ENCODE peak calls at places on chromosomes 12 and 14, in eight cellular contexts. F is astrocyte, E is esophagus muscularis mucosa, G is lower lobe of right lung, Z is left ventricle myocardium inferior, D is mammary epithelial cell, C is A549, V is neural progenitor cell. W is an unnamed sample.

GRCh38 chr12:27965966-27966365 is 6.6 kb downstream of the PTHLH start:
- DNase-seq in F (peak; percentile 45), E (no peak), G (no peak), Z (no peak), D (no peak), C (no peak), V (no peak), W (no peak)

GRCh38 chr14:77011226-77011762 is 17.2 kb downstream of the IRF2BPL start:
- DNase-seq in F (no peak), E (no peak), G (no peak), Z (no peak), D (no peak), C (no peak), V (no peak), W (peak; percentile 62)

GRCh38 chr12:19288603-19289244 is 150.6 kb upstream of the AEBP2 start:
- DNase-seq in F (peak; percentile 41), E (no peak), G (no peak), Z (no peak), D (peak; percentile 23), C (peak; percentile 38), V (peak; percentile 37), W (peak; percentile 31)

GRCh38 chr12:111664961-111665865 is 20.5 kb downstream of the BRAP start:
- DNase-seq in F (no peak), E (no peak), G (no peak), Z (no peak), D (no peak), C (no peak), V (no peak), W (no peak)

GRCh38 chr12:53219116-53219955 is 12.3 kb upstream of the ITGB7 start:
- DNase-seq in F (peak; percentile 69), E (no peak), G (peak; percentile 60), Z (peak; percentile 51), D (peak; percentile 47), C (peak; percentile 61), V (no peak), W (no peak)

GRCh38 chr14:53147893-53148292 is 5.2 kb downstream of the DDHD1 start:
- DNase-seq in F (no peak), E (no peak), G (no peak), Z (no peak), D (no peak), C (no peak), V (no peak), W (no peak)

GRCh38 chr14:54603362-54603761 is 36.4 kb downstream of the SAMD4A start:
- DNase-seq in F (peak; percentile 64), E (no peak), G (no peak), Z (no peak), D (peak; percentile 71), C (no peak), V (no peak), W (no peak)

GRCh38 chr12:119153477-119154434 is 25.0 kb upstream of the HSPB8 start:
- DNase-seq in F (no peak), E (no peak), G (peak; percentile 81), Z (peak; percentile 49), D (no peak), C (no peak), V (peak; percentile 98), W (peak; percentile 6)

GRCh38 chr12:130254476-130255276 is 83.0 kb upstream of the PIWIL1 start:
- DNase-seq in F (no peak), E (no peak), G (no peak), Z (no peak), D (no peak), C (no peak), V (peak; percentile 20), W (no peak)

GRCh38 chr14:32201816-32202467 is at the start of gene RNU6-7:
- DNase-seq in F (peak; percentile 18), E (no peak), G (peak; percentile 48), Z (peak; percentile 20), D (peak; percentile 15), C (no peak), V (peak; percentile 66), W (no peak)

GRCh38 chr12:90953956-90954421 is 987 bp downstream of the CCER1 start:
- DNase-seq in F (no peak), E (no peak), G (no peak), Z (no peak), D (no peak), C (no peak), V (peak; percentile 41), W (no peak)

GRCh38 chr12:58896278-58896677 is 24.0 kb downstream of the LRIG3 start:
- DNase-seq in F (no peak), E (no peak), G (no peak), Z (no peak), D (no peak), C (no peak), V (no peak), W (no peak)

GRCh38 chr14:104144911-104145825 is 6.8 kb downstream of the KIF26A start:
- DNase-seq in F (no peak), E (no peak), G (peak; percentile 46), Z (no peak), D (no peak), C (no peak), V (no peak), W (no peak)

GRCh38 chr14:53180272-53181221 is 27.4 kb upstream of the DDHD1 start:
- DNase-seq in F (no peak), E (peak; percentile 55), G (no peak), Z (no peak), D (no peak), C (no peak), V (peak; percentile 91), W (no peak)

GRCh38 chr12:10131101-10131632 is 1.2 kb upstream of the CLEC7A start:
- DNase-seq in F (no peak), E (no peak), G (no peak), Z (no peak), D (no peak), C (no peak), V (no peak), W (no peak)

GRCh38 chr12:18158774-18159557 is 69.0 kb upstream of the RERGL start:
- DNase-seq in F (no peak), E (no peak), G (no peak), Z (no peak), D (peak; percentile 26), C (peak; percentile 13), V (peak; percentile 63), W (peak; percentile 54)

GRCh38 chr14:50084666-50085065 is 31.7 kb downstream of the VCPKMT start:
- DNase-seq in F (no peak), E (no peak), G (no peak), Z (no peak), D (no peak), C (no peak), V (no peak), W (no peak)

GRCh38 chr12:132159555-132160003 is 15.3 kb downstream of the NOC4L start:
- DNase-seq in F (no peak), E (no peak), G (no peak), Z (peak; percentile 8), D (no peak), C (no peak), V (no peak), W (no peak)

GRCh38 chr14:106786697-106787096 is 1260.3 kb downstream of the TMEM121 start:
- DNase-seq in F (no peak), E (no peak), G (no peak), Z (no peak), D (no peak), C (no peak), V (no peak), W (peak; percentile 74)

GRCh38 chr14:92274055-92274454 is 48.9 kb upstream of the SLC24A4 start:
- DNase-seq in F (no peak), E (no peak), G (no peak), Z (no peak), D (no peak), C (no peak), V (no peak), W (no peak)

GRCh38 chr12:8980137-8980536 is 9.2 kb upstream of the KLRG1 start:
- DNase-seq in F (no peak), E (no peak), G (no peak), Z (no peak), D (no peak), C (no peak), V (no peak), W (no peak)

GRCh38 chr14:75934998-75935628 is 46.7 kb downstream of the TGFB3 start:
- DNase-seq in F (no peak), E (no peak), G (no peak), Z (no peak), D (no peak), C (no peak), V (no peak), W (no peak)
- H3K27ac ChIP-seq in F (no peak overlapping the region), E (no peak overlapping the region), G (no peak overlapping the region), Z (peak overlapping the region; percentile 16), D (no peak overlapping the region), C (no peak overlapping the region), V (no peak overlapping the region), W (no peak overlapping the region)

DNA sequence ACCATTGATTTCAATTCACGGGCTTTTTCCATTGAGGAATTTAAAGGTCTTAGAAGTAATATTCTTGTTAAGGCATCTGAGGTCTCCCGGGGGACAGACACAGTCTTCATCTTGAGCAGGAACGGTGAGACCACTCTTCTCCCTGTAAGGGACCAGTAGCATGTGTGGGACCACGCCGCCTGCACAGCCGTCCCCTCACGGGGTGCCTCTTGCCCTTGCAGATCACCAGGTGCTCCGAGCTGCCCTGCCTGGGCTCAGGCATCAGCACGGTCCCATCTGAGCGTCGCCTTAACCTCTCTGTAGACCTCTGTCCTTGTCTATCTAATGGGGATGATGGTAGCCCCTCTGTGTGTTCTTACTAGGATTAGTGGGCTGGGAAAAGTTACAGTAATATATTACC is 74.1 kb downstream of the PPP2R5C start:
- DNase-seq in F (no peak), E (no peak), G (no peak), Z (no peak), D (no peak), C (no peak), V (no peak), W (no peak)
- H3K27ac ChIP-seq in F (no peak overlapping the region), E (peak overlapping the region; percentile 81), G (peak overlapping the region; percentile 37), Z (peak overlapping the region; percentile 77), D (no peak overlapping the region), C (no peak overlapping the region), V (no peak overlapping the region), W (no peak overlapping the region)

GRCh38 chr12:50572275-50572674 is 67.5 kb downstream of the DIP2B start:
- DNase-seq in F (peak; percentile 72), E (no peak), G (no peak), Z (no peak), D (peak; percentile 78), C (no peak), V (no peak), W (peak; percentile 12)
- H3K27ac ChIP-seq in F (no peak overlapping the region), E (peak overlapping the region; percentile 60), G (peak overlapping the region; percentile 9), Z (peak overlapping the region; percentile 21), D (peak overlapping the region; percentile 26), C (peak overlapping the region; percentile 91), V (no peak overlapping the region), W (no peak overlapping the region)

GRCh38 chr14:99908653-99909250 is 115.5 kb downstream of the EML1 start:
- DNase-seq in F (no peak), E (peak; percentile 78), G (no peak), Z (no peak), D (no peak), C (no peak), V (no peak), W (no peak)

GRCh38 chr14:99907761-99908652 is 114.8 kb downstream of the EML1 start:
- DNase-seq in F (no peak), E (peak; percentile 72), G (no peak), Z (no peak), D (no peak), C (no peak), V (no peak), W (peak; percentile 71)

GRCh38 chr14:99915305-99916090 is 122.3 kb downstream of the EML1 start:
- DNase-seq in F (no peak), E (peak; percentile 70), G (no peak), Z (no peak), D (no peak), C (no peak), V (no peak), W (no peak)

GRCh38 chr14:99909500-99910064 is 116.4 kb downstream of the EML1 start:
- DNase-seq in F (no peak), E (peak; percentile 55), G (no peak), Z (no peak), D (no peak), C (no peak), V (no peak), W (no peak)

GRCh38 chr14:99910337-99911268 is 117.4 kb downstream of the EML1 start:
- DNase-seq in F (peak; percentile 91), E (peak; percentile 60), G (no peak), Z (no peak), D (peak; percentile 73), C (peak; percentile 69), V (peak; percentile 11), W (no peak)
- H3K27ac ChIP-seq in F (peak overlapping the region; percentile 66), E (no peak overlapping the region), G (no peak overlapping the region), Z (no peak overlapping the region), D (no peak overlapping the region), C (peak overlapping the region; percentile 82), V (no peak overlapping the region), W (no peak overlapping the region)